ENCODE peak calls at places on chromosomes 2 and 18, in ten cellular contexts. I is right lobe of liver, B is endothelial cell, W is M059J, G is Daoy, J is posterior cingulate gyrus, F is omental fat pad, Y is adrenal gland, R is thoracic aorta, N is T-cell. Q is an unnamed sample.

GRCh38 chr2:100832885-100833284 is 12.9 kb downstream of the NPAS2 start:
- DNase-seq in I (no peak), B (no peak), W (peak; percentile 35), G (peak; percentile 32), J (no peak), F (no peak), Y (no peak), R (no peak), N (no peak), Q (no peak)

GRCh38 chr18:47175283-47175894 is 775 bp downstream of the IER3IP1 start:
- DNase-seq in I (no peak), B (peak; percentile 8), W (peak; percentile 16), G (peak; percentile 2), J (no peak), F (no peak), Y (peak; percentile 29), R (no peak), N (no peak), Q (no peak)

GRCh38 chr2:45265336-45265735 is 256.1 kb upstream of the SIX2 start:
- DNase-seq in I (no peak), B (no peak), W (no peak), G (no peak), J (no peak), F (no peak), Y (no peak), R (no peak), N (no peak), Q (no peak)

GRCh38 chr18:76564636-76565237 is 69.7 kb upstream of the ZNF516 start:
- DNase-seq in I (no peak), B (no peak), W (no peak), G (no peak), J (no peak), F (no peak), Y (no peak), R (no peak), N (no peak), Q (no peak)

GRCh38 chr2:212193066-212193465 is 345.5 kb downstream of the ERBB4 start:
- DNase-seq in I (no peak), B (no peak), W (no peak), G (no peak), J (no peak), F (no peak), Y (no peak), R (no peak), N (no peak), Q (no peak)

GRCh38 chr2:179336782-179337534 is 72.3 kb upstream of the SESTD1 start:
- DNase-seq in I (no peak), B (no peak), W (peak; percentile 44), G (peak; percentile 5), J (no peak), F (no peak), Y (no peak), R (no peak), N (no peak), Q (no peak)

GRCh38 chr2:147449323-147450080 is 395.3 kb upstream of the ACVR2A start:
- DNase-seq in I (no peak), B (no peak), W (no peak), G (no peak), J (no peak), F (no peak), Y (no peak), R (no peak), N (peak; percentile 2), Q (no peak)

GRCh38 chr18:55732227-55733106 is 144.5 kb upstream of the TCF4 start:
- DNase-seq in I (no peak), B (no peak), W (peak; percentile 36), G (peak; percentile 49), J (no peak), F (no peak), Y (no peak), R (no peak), N (no peak), Q (no peak)

GRCh38 chr18:56028514-56028913 is 440.5 kb upstream of the TCF4 start:
- DNase-seq in I (no peak), B (no peak), W (peak; percentile 50), G (peak; percentile 42), J (no peak), F (no peak), Y (no peak), R (no peak), N (no peak), Q (no peak)

GRCh38 chr2:20584045-20584636 is 66.8 kb downstream of the HS1BP3 start:
- DNase-seq in I (no peak), B (no peak), W (no peak), G (no peak), J (no peak), F (no peak), Y (no peak), R (no peak), N (no peak), Q (no peak)

GRCh38 chr2:5666798-5667197 is 25.4 kb upstream of the SOX11 start:
- DNase-seq in I (no peak), B (no peak), W (no peak), G (peak; percentile 81), J (no peak), F (no peak), Y (no peak), R (no peak), N (no peak), Q (no peak)

GRCh38 chr2:101971836-101972235 is 19.9 kb upstream of the IL1R2 start:
- DNase-seq in I (no peak), B (no peak), W (no peak), G (no peak), J (no peak), F (no peak), Y (no peak), R (no peak), N (no peak), Q (no peak)

GRCh38 chr18:46069524-46069923 is 2.5 kb downstream of the PSTPIP2 start:
- DNase-seq in I (no peak), B (no peak), W (peak; percentile 13), G (no peak), J (no peak), F (no peak), Y (no peak), R (no peak), N (no peak), Q (no peak)

GRCh38 chr18:8898990-8899389 is 193.6 kb downstream of the MTCL1 start:
- DNase-seq in I (no peak), B (no peak), W (peak; percentile 64), G (no peak), J (no peak), F (no peak), Y (no peak), R (no peak), N (no peak), Q (no peak)

GRCh38 chr2:191051177-191051576 is 37.2 kb upstream of the STAT1 start:
- DNase-seq in I (no peak), B (no peak), W (no peak), G (peak; percentile 34), J (no peak), F (no peak), Y (no peak), R (no peak), N (no peak), Q (no peak)

GRCh38 chr2:121155502-121156056 is 129.4 kb downstream of the TFCP2L1 start:
- DNase-seq in I (no peak), B (no peak), W (no peak), G (no peak), J (no peak), F (no peak), Y (no peak), R (no peak), N (no peak), Q (no peak)

GRCh38 chr2:144378551-144378950 is 141.4 kb downstream of the ZEB2 start:
- DNase-seq in I (no peak), B (no peak), W (no peak), G (no peak), J (no peak), F (no peak), Y (no peak), R (no peak), N (no peak), Q (no peak)

GRCh38 chr2:99376254-99376864 is 39.2 kb downstream of the EIF5B start:
- DNase-seq in I (no peak), B (no peak), W (no peak), G (no peak), J (no peak), F (no peak), Y (no peak), R (no peak), N (no peak), Q (no peak)

GRCh38 chr2:189217041-189217440 is 37.5 kb upstream of the COL5A2 start:
- DNase-seq in I (no peak), B (no peak), W (no peak), G (no peak), J (no peak), F (no peak), Y (no peak), R (no peak), N (no peak), Q (no peak)

Q was measured in activated B cell treated with CpG ODN at 0.5 μM for 24 hours.